ENCODE peak calls at places on chromosomes 6 and 20, in six cellular contexts. V, G, R, S, K and Z are unnamed samples.

GRCh38 chr6:100460650-100461204 is 4.0 kb downstream of the SIM1 start:
- DNase-seq in V (no peak), G (no peak), R (no peak), S (no peak), K (no peak), Z (no peak)

GRCh38 chr20:59895908-59896307 is 37.5 kb downstream of the SYCP2 start:
- DNase-seq in V (no peak), G (no peak), R (no peak), S (no peak), K (no peak), Z (no peak)

GRCh38 chr20:57392130-57392445 is 892 bp downstream of the RBM38 start:
- DNase-seq in V (no peak), G (no peak), R (no peak), S (no peak), K (peak), Z (no peak)

GRCh38 chr6:10759312-10759839 is 11.8 kb downstream of the TMEM14B start:
- DNase-seq in V (peak), G (peak), R (no peak), S (peak), K (no peak), Z (peak)

GRCh38 chr20:22370137-22370536 is 214.2 kb downstream of the FOXA2 start:
- DNase-seq in V (no peak), G (no peak), R (no peak), S (no peak), K (no peak), Z (no peak)

GRCh38 chr6:43277643-43278523 is 20.2 kb upstream of the SLC22A7 start:
- DNase-seq in V (no peak), G (no peak), R (no peak), S (no peak), K (no peak), Z (no peak)

GRCh38 chr6:12047792-12048432 is 35.8 kb downstream of the HIVEP1 start:
- DNase-seq in V (no peak), G (no peak), R (no peak), S (no peak), K (no peak), Z (no peak)

GRCh38 chr6:77097940-77098339 is 365.4 kb downstream of the HTR1B start:
- DNase-seq in V (no peak), G (peak), R (no peak), S (no peak), K (no peak), Z (no peak)

GRCh38 chr20:1224205-1224604 is 1.6 kb upstream of the RAD21L1 start:
- DNase-seq in V (no peak), G (no peak), R (no peak), S (no peak), K (no peak), Z (no peak)

GRCh38 chr6:56683882-56684281 is 41.2 kb upstream of the DST start:
- DNase-seq in V (peak), G (peak), R (no peak), S (peak), K (no peak), Z (peak)

GRCh38 chr6:5950448-5950847 is 56.3 kb downstream of the NRN1 start:
- DNase-seq in V (no peak), G (no peak), R (no peak), S (peak), K (no peak), Z (no peak)

GRCh38 chr6:155528982-155529453 is 73.4 kb upstream of the NOX3 start:
- DNase-seq in V (peak), G (peak), R (no peak), S (peak), K (no peak), Z (peak)

GRCh38 chr20:37866051-37866450 is 36.9 kb upstream of the VSTM2L start:
- DNase-seq in V (no peak), G (no peak), R (no peak), S (no peak), K (no peak), Z (no peak)

GRCh38 chr20:25549866-25550477 is 35.4 kb downstream of the NINL start:
- DNase-seq in V (no peak), G (peak), R (no peak), S (peak), K (no peak), Z (peak)

GRCh38 chr6:7140631-7141366 is 33.0 kb downstream of the RREB1 start:
- DNase-seq in V (no peak), G (peak), R (peak), S (peak), K (peak), Z (peak)

GRCh38 chr20:13567663-13568062 is 71.1 kb downstream of the TASP1 start:
- DNase-seq in V (no peak), G (no peak), R (no peak), S (no peak), K (no peak), Z (peak)

GRCh38 chr6:150719861-150720260 is 120.2 kb downstream of the PLEKHG1 start:
- DNase-seq in V (no peak), G (no peak), R (no peak), S (no peak), K (no peak), Z (no peak)

GRCh38 chr6:33613146-33613793 is 7.9 kb upstream of the ITPR3 start:
- DNase-seq in V (peak), G (peak), R (no peak), S (peak), K (no peak), Z (no peak)

GRCh38 chr20:50379049-50379990 is 130.9 kb upstream of the PTPN1 start:
- DNase-seq in V (peak), G (peak), R (no peak), S (no peak), K (peak), Z (peak)

DNA sequence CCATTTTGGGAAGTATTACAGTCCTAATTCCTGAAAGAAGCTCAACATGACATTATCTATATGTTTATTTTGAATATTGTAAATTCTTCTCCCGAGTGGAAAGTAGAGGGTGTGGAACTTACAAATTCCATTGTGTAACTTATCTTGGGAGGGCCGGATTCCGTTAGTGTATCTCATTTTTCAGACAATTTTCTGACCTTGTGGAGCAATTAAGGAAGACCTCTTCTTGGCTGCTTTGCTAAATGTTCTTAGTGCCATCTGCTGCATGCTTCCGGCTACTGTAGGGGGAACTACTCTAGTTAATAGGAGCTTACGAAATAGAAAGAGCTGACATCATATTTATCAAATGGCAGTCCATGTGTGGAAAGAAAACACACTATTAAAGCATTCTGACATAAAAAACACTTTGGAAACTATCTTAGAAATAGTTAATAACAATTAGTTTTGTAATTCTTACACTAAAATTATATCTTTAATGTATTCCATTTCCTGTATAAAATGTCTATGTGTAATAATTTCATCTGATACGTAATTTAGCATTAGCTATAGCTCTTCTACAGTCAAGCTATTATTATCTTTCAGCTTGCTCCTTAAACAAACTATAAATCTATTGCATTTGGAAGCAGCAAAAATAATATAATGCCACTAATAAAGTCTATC is 41.5 kb upstream of the KCNQ5 start:
- DNase-seq in V (peak), G (peak), R (no peak), S (peak), K (no peak), Z (peak)
- TF ChIP-seq CTCF in V (peak), G (peak), R (no peak), S (peak), K (no peak), Z (peak)

GRCh38 chr6:68651018-68651985 is 16.2 kb downstream of the ADGRB3 start:
- DNase-seq in V (no peak), G (peak), R (no peak), S (peak), K (no peak), Z (peak)

GRCh38 chr6:68653074-68653705 is 18.1 kb downstream of the ADGRB3 start:
- DNase-seq in V (no peak), G (no peak), R (no peak), S (no peak), K (no peak), Z (no peak)

GRCh38 chr6:68650142-68650541 is 15.1 kb downstream of the ADGRB3 start:
- DNase-seq in V (no peak), G (no peak), R (no peak), S (no peak), K (no peak), Z (no peak)

GRCh38 chr6:68653706-68654089 is 18.6 kb downstream of the ADGRB3 start:
- DNase-seq in V (no peak), G (no peak), R (no peak), S (no peak), K (no peak), Z (no peak)

GRCh38 chr6:68652117-68652536 is 17.0 kb downstream of the ADGRB3 start:
- DNase-seq in V (no peak), G (peak), R (no peak), S (no peak), K (no peak), Z (no peak)
- TF ChIP-seq CTCF in V (no peak), G (peak), R (no peak), S (peak), K (no peak), Z (no peak)

DNA sequence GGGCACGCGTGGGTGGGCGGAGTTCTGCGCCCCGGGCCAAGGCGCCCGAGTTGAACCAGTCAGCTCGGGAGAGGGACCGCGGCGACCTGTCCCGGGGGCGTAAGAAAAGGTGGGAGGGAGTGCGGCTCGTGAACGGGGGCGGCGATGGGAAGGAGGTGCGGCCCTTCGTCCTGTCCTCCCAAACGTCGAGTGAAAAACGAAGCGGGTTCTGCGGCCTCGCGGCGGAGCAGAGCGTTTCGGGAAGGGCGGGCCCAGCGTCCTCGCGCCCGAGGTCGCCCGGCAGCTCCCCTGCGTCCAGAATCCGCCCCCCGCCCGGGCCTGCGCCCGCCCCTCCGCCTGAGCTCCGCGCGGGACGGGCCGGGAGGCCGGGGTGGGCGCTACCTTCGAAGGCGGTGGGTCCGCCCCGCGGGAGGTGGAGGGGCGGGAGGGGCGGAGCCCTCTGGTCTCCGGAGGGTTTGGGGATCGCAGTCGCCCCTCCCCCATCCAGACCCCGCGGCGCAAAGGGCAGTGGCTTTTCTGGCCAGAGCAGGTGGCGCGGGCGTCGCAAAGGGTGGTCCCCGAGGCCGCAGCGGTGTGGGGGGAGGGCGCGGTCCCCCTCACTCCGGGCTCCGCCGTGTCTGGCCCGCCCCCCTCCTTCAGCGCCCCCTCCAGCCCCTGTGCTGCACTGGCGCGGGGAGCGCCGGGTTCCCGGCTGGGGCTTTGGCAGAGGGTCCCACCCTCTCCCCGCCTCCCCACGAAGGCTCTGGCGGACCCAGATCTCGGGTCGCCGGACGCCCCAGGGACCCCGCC is 838 bp downstream of the STMN3 start:
- DNase-seq in V (no peak), G (no peak), R (peak), S (no peak), K (no peak), Z (peak)
- TF ChIP-seq CTCF in V (no peak), G (no peak), R (peak), S (no peak), K (no peak), Z (no peak)

DNA sequence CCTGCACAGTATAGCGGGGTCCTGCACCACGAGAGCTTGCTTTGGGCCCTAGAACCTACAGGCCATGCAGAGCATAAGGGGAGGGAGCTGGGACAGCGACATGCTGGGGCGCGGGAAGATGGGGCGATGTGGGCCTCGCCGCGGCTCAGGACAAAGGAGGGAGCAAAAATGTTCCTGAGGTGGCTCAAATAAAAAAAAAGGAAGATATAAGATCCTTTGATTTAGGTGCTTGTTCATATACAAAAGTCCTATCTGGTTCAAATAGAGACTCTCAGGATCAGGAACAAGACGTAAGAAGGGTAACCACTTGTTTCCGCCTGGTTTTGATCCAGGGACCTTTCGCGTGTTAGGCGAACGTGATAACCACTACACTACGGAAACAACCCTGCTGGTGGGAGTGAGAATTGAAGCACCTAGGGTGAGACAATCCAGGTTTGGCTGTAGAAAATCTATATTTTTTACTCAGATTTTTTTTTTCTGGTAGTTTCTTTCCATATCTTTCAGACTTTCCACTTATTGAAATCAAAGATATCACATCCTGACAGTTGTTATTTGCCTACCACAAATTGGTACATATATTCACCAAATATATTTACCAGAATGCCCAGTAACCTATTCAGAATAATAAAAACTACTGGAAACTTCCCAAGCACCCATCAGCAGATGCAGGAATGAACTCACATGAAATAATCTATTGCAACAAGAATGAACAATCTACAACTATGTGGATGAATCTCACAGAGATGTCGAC is 177.9 kb upstream of the ZNF184 start:
- DNase-seq in V (no peak), G (peak), R (no peak), S (peak), K (no peak), Z (peak)
- TF ChIP-seq CTCF in V (no peak), G (peak), R (no peak), S (peak), K (no peak), Z (peak)

DNA sequence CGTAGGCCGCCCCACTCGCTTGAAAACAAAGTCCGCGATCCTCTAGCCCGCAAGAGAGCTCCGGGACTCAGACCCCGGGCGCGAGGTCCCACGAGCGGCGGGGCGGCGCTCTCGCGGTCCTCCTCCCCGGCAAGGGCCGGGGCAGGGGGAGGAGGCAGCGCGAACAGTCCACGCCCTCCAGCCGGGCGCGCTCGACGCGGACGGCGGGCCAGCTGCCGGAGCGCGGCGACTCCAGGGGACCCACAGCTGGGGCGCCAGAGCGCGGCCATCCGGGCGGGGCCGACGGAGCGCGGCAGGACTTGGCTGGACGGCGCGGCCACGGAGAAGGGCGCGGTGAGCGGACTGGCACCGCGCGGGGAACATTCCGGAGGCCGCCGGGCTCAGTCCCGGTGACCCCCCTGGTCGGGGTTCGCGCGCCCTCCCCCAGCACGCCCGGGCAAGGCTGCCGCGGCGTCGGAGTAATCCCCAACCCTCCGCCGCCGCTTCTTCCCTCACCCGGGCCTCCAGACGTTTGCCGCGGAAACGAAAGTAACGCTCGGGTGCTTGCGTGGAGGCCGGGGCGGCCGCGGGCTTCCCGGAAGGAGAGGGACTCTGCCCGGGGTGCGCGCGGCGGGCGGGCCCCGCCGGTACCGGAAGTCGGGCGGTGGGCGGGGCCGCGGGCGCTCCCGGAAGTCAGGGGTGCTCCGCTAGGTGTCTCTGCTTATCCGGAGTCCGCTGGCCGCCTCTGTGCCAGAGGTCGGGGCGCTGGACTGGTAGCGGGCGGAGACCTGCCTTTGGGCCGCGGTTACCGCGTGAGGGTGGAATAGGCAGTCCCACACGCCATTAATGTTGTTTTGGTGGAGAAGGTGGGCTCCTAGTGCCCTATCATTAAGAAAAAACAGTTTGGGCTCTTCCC is at the start of gene RIPK1:
- DNase-seq in V (no peak), G (peak), R (peak), S (peak), K (peak), Z (peak)
- TF ChIP-seq CTCF in V (peak), G (peak), R (peak), S (peak), K (no peak), Z (peak)

GRCh38 chr6:161836643-161837448 is 563.0 kb upstream of the AGPAT4 start:
- DNase-seq in V (no peak), G (peak), R (no peak), S (peak), K (no peak), Z (peak)

GRCh38 chr6:161833099-161833860 is 559.4 kb upstream of the AGPAT4 start:
- DNase-seq in V (no peak), G (no peak), R (no peak), S (no peak), K (no peak), Z (no peak)

GRCh38 chr6:161837854-161838253 is 564.0 kb upstream of the AGPAT4 start:
- DNase-seq in V (no peak), G (peak), R (no peak), S (peak), K (no peak), Z (no peak)

GRCh38 chr6:161837449-161837735 is 563.5 kb upstream of the AGPAT4 start:
- DNase-seq in V (no peak), G (no peak), R (no peak), S (no peak), K (no peak), Z (no peak)

GRCh38 chr6:161835426-161836029 is 561.7 kb upstream of the AGPAT4 start:
- DNase-seq in V (no peak), G (peak), R (no peak), S (peak), K (no peak), Z (no peak)
- TF ChIP-seq CTCF in V (no peak), G (peak), R (no peak), S (peak), K (no peak), Z (no peak)

GRCh38 chr6:170429457-170429856 is 122.9 kb downstream of the FAM120B start:
- DNase-seq in V (no peak), G (peak), R (no peak), S (peak), K (no peak), Z (peak)
- TF ChIP-seq CTCF in V (no peak), G (peak), R (no peak), S (peak), K (no peak), Z (peak)

GRCh38 chr6:82365011-82365751 is 1.6 kb downstream of the TPBG start:
- DNase-seq in V (no peak), G (peak), R (no peak), S (peak), K (no peak), Z (peak)

GRCh38 chr6:82362144-82362543 is 1.5 kb upstream of the TPBG start:
- DNase-seq in V (no peak), G (no peak), R (no peak), S (no peak), K (no peak), Z (no peak)

GRCh38 chr6:82362868-82363267 is 749 bp upstream of the TPBG start:
- DNase-seq in V (peak), G (peak), R (no peak), S (peak), K (no peak), Z (peak)

GRCh38 chr6:82364087-82365010 is 732 bp downstream of the TPBG start:
- DNase-seq in V (no peak), G (peak), R (no peak), S (peak), K (peak), Z (peak)

GRCh38 chr6:82363368-82364086 is at the start of gene TPBG:
- DNase-seq in V (peak), G (peak), R (no peak), S (peak), K (peak), Z (peak)
- TF ChIP-seq CTCF in V (peak), G (peak), R (no peak), S (peak), K (no peak), Z (peak)

DNA sequence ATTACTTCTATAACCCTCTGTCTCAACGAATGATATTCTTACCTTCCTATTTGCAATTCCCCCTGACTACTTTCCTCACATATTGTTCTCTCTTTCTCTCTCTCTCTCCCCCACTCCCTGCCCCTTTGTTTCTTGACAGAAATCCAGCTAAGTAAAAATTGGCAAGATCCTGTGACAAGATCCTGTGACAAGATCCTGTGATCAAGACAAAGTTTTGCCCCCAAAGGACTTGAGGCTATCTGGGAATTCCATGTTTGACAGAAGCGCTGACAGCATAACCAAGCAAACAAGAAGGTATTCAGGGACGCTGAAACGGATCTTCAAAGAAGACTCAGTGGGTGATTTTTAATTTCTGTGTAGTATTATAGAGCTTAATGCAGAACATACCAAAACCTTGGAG is 5.5 kb upstream of the HBS1L start:
- DNase-seq in V (no peak), G (no peak), R (no peak), S (no peak), K (no peak), Z (no peak)
- TF ChIP-seq CTCF in V (no peak), G (no peak), R (no peak), S (no peak), K (no peak), Z (no peak)